ENCODE peak calls at places on chromosome 3, in ten cellular contexts. A is tibial nerve, T is heart right ventricle, H is transverse colon, Q is astrocyte, E is upper lobe of right lung, P is SK-N-SH, X is thoracic aorta, B is heart left ventricle, R is mesenchymal stem cell. O is an unnamed sample.

GRCh38 chr3:170054204-170054603 is 16.4 kb downstream of the GPR160 start:
- DNase-seq in E (no peak), H (no peak), T (no peak), X (no peak), B (no peak), A (no peak), P (no peak), R (peak; percentile 16), Q (no peak), O (no peak)

GRCh38 chr3:3666664-3667063 is 132.6 kb upstream of the LRRN1 start:
- DNase-seq in A (no peak), Q (peak; percentile 36), X (no peak), R (no peak), E (no peak), T (no peak), P (no peak), H (no peak), B (no peak), O (no peak)

GRCh38 chr3:129439381-129439816 is 349 bp downstream of the MBD4 start:
- DNase-seq in X (no peak), Q (no peak), T (no peak), P (no peak), R (peak; percentile 46), B (peak; percentile 50), A (no peak), E (peak; percentile 76), H (peak; percentile 64), O (peak; percentile 48)

GRCh38 chr3:115792206-115792955 is 169.1 kb downstream of the GAP43 start:
- DNase-seq in B (no peak), A (no peak), Q (peak; percentile 75), T (no peak), H (no peak), X (no peak), R (peak; percentile 29), P (no peak), E (no peak), O (no peak)

GRCh38 chr3:77096966-77097890 is 57.3 kb downstream of the ROBO2 start:
- DNase-seq in H (no peak), Q (no peak), R (no peak), B (no peak), A (no peak), X (no peak), P (no peak), T (no peak), E (no peak), O (no peak)

GRCh38 chr3:14785207-14786155 is 33.3 kb upstream of the FGD5 start:
- DNase-seq in E (peak; percentile 53), T (no peak), A (no peak), P (no peak), X (no peak), H (no peak), Q (no peak), R (no peak), B (no peak), O (no peak)

GRCh38 chr3:123767020-123767394 is 117.1 kb downstream of the MYLK start:
- DNase-seq in P (no peak), E (no peak), H (no peak), T (no peak), B (no peak), R (no peak), X (no peak), Q (no peak), A (no peak), O (no peak)

GRCh38 chr3:117700573-117701360 is 991.2 kb downstream of the TUSC7 start:
- DNase-seq in B (no peak), H (no peak), T (no peak), Q (no peak), P (no peak), R (no peak), A (no peak), X (no peak), E (no peak), O (no peak)

GRCh38 chr3:129961142-129961541 is 13.4 kb upstream of the TRH start:
- DNase-seq in X (no peak), B (no peak), A (no peak), H (no peak), Q (no peak), E (no peak), P (no peak), R (no peak), T (no peak), O (no peak)

GRCh38 chr3:44501971-44502370 is 24.5 kb upstream of the ZNF445 start:
- DNase-seq in T (no peak), A (no peak), Q (no peak), B (no peak), X (no peak), E (no peak), P (no peak), R (no peak), H (no peak), O (no peak)

GRCh38 chr3:4036046-4036445 is 236.8 kb downstream of the LRRN1 start:
- DNase-seq in T (no peak), B (no peak), A (no peak), R (no peak), Q (no peak), X (no peak), H (no peak), E (no peak), P (no peak), O (no peak)

GRCh38 chr3:52086939-52087675 is 30.7 kb upstream of the DUSP7 start:
- DNase-seq in X (no peak), Q (peak; percentile 23), B (no peak), P (no peak), R (no peak), T (no peak), E (peak; percentile 69), H (no peak), A (no peak), O (no peak)

GRCh38 chr3:190566043-190566933 is 52.4 kb downstream of the IL1RAP start:
- DNase-seq in A (peak; percentile 64), B (peak; percentile 79), H (peak; percentile 50), X (peak; percentile 85), P (peak; percentile 6), Q (peak; percentile 100), R (peak; percentile 100), T (peak; percentile 57), E (peak; percentile 86), O (peak; percentile 45)

GRCh38 chr3:3772920-3773319 is 26.3 kb upstream of the LRRN1 start:
- DNase-seq in X (no peak), A (no peak), R (no peak), B (no peak), Q (no peak), E (no peak), T (peak; percentile 9), P (peak; percentile 47), H (no peak), O (no peak)

GRCh38 chr3:65732060-65732933 is 306.4 kb downstream of the MAGI1 start:
- DNase-seq in Q (peak; percentile 35), P (peak; percentile 71), A (no peak), E (no peak), R (peak; percentile 71), B (no peak), T (no peak), H (no peak), X (no peak), O (no peak)

GRCh38 chr3:56923546-56924224 is 121.9 kb upstream of the ARHGEF3 start:
- DNase-seq in H (peak; percentile 64), Q (no peak), R (peak; percentile 83), E (no peak), A (no peak), P (no peak), T (no peak), B (peak; percentile 68), X (no peak), O (peak; percentile 41)

GRCh38 chr3:129045675-129046036 is 14.9 kb upstream of the GP9 start:
- DNase-seq in T (peak; percentile 52), A (no peak), X (no peak), P (peak; percentile 49), E (no peak), H (no peak), R (no peak), Q (no peak), B (no peak), O (no peak)

GRCh38 chr3:190504354-190505125 is 9.3 kb upstream of the IL1RAP start:
- DNase-seq in E (no peak), H (no peak), R (no peak), T (no peak), X (no peak), P (no peak), A (no peak), B (no peak), Q (peak; percentile 53), O (no peak)

GRCh38 chr3:181616088-181617070 is 95.3 kb upstream of the SOX2 start:
- DNase-seq in H (no peak), X (no peak), B (no peak), E (no peak), T (no peak), P (no peak), A (no peak), R (no peak), Q (no peak), O (no peak)
- H3K9me3 ChIP-seq in H (no peaks in the 10 kb centered on the region), X (no peaks in the 10 kb centered on the region), B (no peaks in the 10 kb centered on the region), E (no peaks in the 10 kb centered on the region), T (no peaks in the 10 kb centered on the region), P (no peaks in the 10 kb centered on the region), A (no peaks in the 10 kb centered on the region), R (no peaks in the 10 kb centered on the region), Q (no peaks in the 10 kb centered on the region), O (no peaks in the 10 kb centered on the region)

DNA sequence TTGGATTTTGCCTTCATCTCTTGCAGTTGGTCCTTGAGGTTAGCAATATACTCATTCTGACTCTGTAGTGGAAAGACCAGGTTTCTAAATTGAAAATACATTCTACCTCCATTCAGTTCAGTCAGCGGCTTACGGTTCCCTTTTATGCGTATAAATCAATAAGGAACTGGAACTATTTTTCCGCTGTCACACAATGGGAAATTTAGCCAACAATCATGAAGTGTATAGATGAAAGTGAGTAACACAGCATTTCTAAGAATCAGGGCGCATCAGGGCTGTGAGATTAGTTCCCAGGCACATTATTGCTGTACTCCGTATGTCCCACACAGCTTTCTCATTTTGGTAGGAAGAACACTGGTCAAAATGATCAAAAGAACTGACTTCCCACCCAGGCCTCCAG is 36.0 kb upstream of the RPL35A start:
- DNase-seq in X (no peak), A (no peak), E (no peak), Q (no peak), T (no peak), R (no peak), H (no peak), P (no peak), B (no peak), O (no peak)
- H3K4me3 ChIP-seq in X (no peak overlapping the region), A (no peak overlapping the region), E (no peak overlapping the region), Q (no peak overlapping the region), T (no peak overlapping the region), R (no peak overlapping the region), H (no peak overlapping the region), P (no peak overlapping the region), B (no peak overlapping the region), O (no peak overlapping the region)

DNA sequence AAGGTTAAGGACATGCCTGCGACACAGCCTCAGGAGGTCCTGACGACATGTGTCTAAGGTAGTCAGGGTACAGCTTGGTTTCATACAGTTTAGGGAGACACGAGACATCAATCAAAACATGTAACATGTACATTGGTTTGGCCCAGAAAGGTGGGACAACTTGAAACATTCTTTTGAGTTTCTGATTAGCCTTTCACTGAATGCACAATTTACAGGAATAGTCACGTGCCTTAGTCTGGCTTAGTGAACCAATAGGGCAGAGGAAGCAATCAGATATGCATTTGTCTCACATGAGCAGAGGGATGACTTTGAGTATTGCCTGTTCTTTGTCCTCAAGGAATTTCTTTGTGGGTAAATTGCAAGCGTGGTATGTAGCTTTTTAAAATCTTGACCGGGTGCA is 24.5 kb upstream of the HDAC11 start:
- DNase-seq in X (no peak), E (no peak), B (no peak), Q (peak; percentile 7), H (no peak), T (no peak), R (no peak), A (no peak), P (no peak), O (no peak)
- H3K9me3 ChIP-seq in X (no peaks in the 10 kb centered on the region), E (no peaks in the 10 kb centered on the region), B (no peaks in the 10 kb centered on the region), Q (no peaks in the 10 kb centered on the region), H (no peaks in the 10 kb centered on the region), T (no peaks in the 10 kb centered on the region), R (no peaks in the 10 kb centered on the region), A (no peaks in the 10 kb centered on the region), P (no peaks in the 10 kb centered on the region), O (no peaks in the 10 kb centered on the region)

GRCh38 chr3:50246517-50246954 is 10.5 kb downstream of the GNAI2 start:
- DNase-seq in H (peak; percentile 55), P (peak; percentile 50), B (peak; percentile 70), A (no peak), E (peak; percentile 74), X (no peak), T (peak; percentile 45), R (peak; percentile 92), Q (peak; percentile 96), O (no peak)
- H3K4me3 ChIP-seq in H (no peak overlapping the region), P (peak overlapping the region; percentile 57), B (peak overlapping the region; percentile 49), A (peak overlapping the region; percentile 52), E (peak overlapping the region; percentile 41), X (peak overlapping the region; percentile 64), T (peak overlapping the region; percentile 35), R (no peak overlapping the region), Q (peak overlapping the region; percentile 35), O (no peak overlapping the region)